ENCODE peak calls at places on chromosomes 2 and 18, in ten cellular contexts. Z is heart right ventricle, E is AG09319, F is Peyer's patch, D is progenitor cell of endocrine pancreas, U is thoracic aorta, W is MM.1S, Q is adrenal gland, T is dorsolateral prefrontal cortex, J is cardiac fibroblast. N is an unnamed sample.

GRCh38 chr2:68839260-68839833 is 31.9 kb downstream of the BMP10 start:
- DNase-seq in Z (no peak), E (no peak), F (no peak), D (no peak), U (no peak), W (no peak), Q (no peak), T (no peak), J (no peak), N (no peak)

GRCh38 chr2:46915281-46915810 is at the start of gene MCFD2:
- DNase-seq in Z (peak; percentile 53), E (no peak), F (peak; percentile 56), D (no peak), U (no peak), W (no peak), Q (peak; percentile 62), T (no peak), J (peak; percentile 46), N (no peak)

GRCh38 chr2:45845058-45845457 is 193.6 kb downstream of the PRKCE start:
- DNase-seq in Z (no peak), E (no peak), F (no peak), D (no peak), U (no peak), W (peak; percentile 82), Q (no peak), T (no peak), J (no peak), N (no peak)

GRCh38 chr2:11500702-11501303 is 33.0 kb upstream of the GREB1 start:
- DNase-seq in Z (no peak), E (no peak), F (no peak), D (no peak), U (no peak), W (peak; percentile 76), Q (no peak), T (no peak), J (no peak), N (no peak)

GRCh38 chr2:48902521-48902920 is 147.0 kb upstream of the LHCGR start:
- DNase-seq in Z (no peak), E (no peak), F (no peak), D (no peak), U (no peak), W (no peak), Q (no peak), T (no peak), J (no peak), N (no peak)

GRCh38 chr2:220053919-220054318 is 426.5 kb downstream of the SLC4A3 start:
- DNase-seq in Z (no peak), E (no peak), F (no peak), D (no peak), U (no peak), W (peak; percentile 15), Q (no peak), T (no peak), J (no peak), N (no peak)

GRCh38 chr2:181785677-181786344 is 105.5 kb upstream of the NEUROD1 start:
- DNase-seq in Z (no peak), E (peak; percentile 60), F (no peak), D (no peak), U (no peak), W (no peak), Q (no peak), T (no peak), J (no peak), N (no peak)

GRCh38 chr2:99605036-99605435 is 115.2 kb upstream of the REV1 start:
- DNase-seq in Z (no peak), E (no peak), F (no peak), D (no peak), U (no peak), W (no peak), Q (no peak), T (no peak), J (no peak), N (no peak)

GRCh38 chr18:58911766-58912165 is 47.1 kb downstream of the ZNF532 start:
- DNase-seq in Z (peak; percentile 45), E (no peak), F (no peak), D (no peak), U (no peak), W (peak; percentile 17), Q (peak; percentile 60), T (no peak), J (peak; percentile 29), N (peak; percentile 39)

GRCh38 chr18:74724186-74724585 is 126.5 kb downstream of the ZNF407 start:
- DNase-seq in Z (no peak), E (no peak), F (no peak), D (no peak), U (no peak), W (no peak), Q (no peak), T (no peak), J (peak; percentile 50), N (no peak)

GRCh38 chr2:85611217-85611704 is 605 bp downstream of the C2orf68 start:
- DNase-seq in Z (no peak), E (no peak), F (no peak), D (no peak), U (no peak), W (no peak), Q (no peak), T (no peak), J (no peak), N (no peak)

GRCh38 chr18:59054892-59055291 is 84.8 kb upstream of the SEC11C start:
- DNase-seq in Z (no peak), E (no peak), F (no peak), D (no peak), U (peak; percentile 49), W (no peak), Q (no peak), T (no peak), J (peak; percentile 36), N (no peak)

GRCh38 chr2:109280804-109281203 is 151.8 kb downstream of the SH3RF3 start:
- DNase-seq in Z (peak; percentile 33), E (no peak), F (no peak), D (no peak), U (no peak), W (no peak), Q (peak; percentile 48), T (no peak), J (no peak), N (no peak)

GRCh38 chr2:238043851-238044250 is 16.9 kb upstream of the SCLY start:
- DNase-seq in Z (no peak), E (no peak), F (no peak), D (no peak), U (no peak), W (no peak), Q (no peak), T (no peak), J (no peak), N (no peak)

GRCh38 chr2:176493221-176493825 is 224.1 kb downstream of the MTX2 start:
- DNase-seq in Z (no peak), E (no peak), F (no peak), D (no peak), U (no peak), W (no peak), Q (no peak), T (no peak), J (no peak), N (no peak)

GRCh38 chr18:48326901-48327675 is 82.1 kb downstream of the ZBTB7C start:
- DNase-seq in Z (no peak), E (no peak), F (no peak), D (no peak), U (no peak), W (no peak), Q (peak; percentile 78), T (no peak), J (peak; percentile 35), N (no peak)

GRCh38 chr2:40284797-40285196 is 167.1 kb downstream of the SLC8A1 start:
- DNase-seq in Z (no peak), E (no peak), F (no peak), D (no peak), U (no peak), W (no peak), Q (no peak), T (no peak), J (peak; percentile 46), N (no peak)
- TF ChIP-seq CTCF in Z (no peak), E (peak; percentile 23), F (no peak), D (no peak), U (no peak), W (no peak), Q (no peak), T (no peak), J (peak; percentile 9), N (no peak)

DNA sequence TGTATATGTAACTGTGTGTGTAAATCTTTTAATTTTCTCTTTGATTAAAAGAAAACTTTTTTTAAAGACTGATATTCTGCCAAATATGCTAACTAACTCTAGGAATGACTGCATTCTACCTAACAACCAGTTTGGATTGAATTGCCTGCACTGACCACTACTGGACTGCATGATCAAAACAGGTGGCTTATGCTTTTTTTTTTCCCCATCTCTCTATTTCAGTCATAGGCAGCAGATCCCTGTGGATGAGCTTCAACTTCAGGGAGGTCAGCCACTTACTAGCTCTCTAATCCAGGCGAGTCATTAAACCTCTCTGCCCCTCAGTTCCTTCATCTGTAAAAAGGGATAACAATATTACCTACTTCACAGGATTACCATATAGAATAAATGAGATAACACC is 138.6 kb upstream of the SERTAD2 start:
- DNase-seq in Z (no peak), E (no peak), F (no peak), D (no peak), U (no peak), W (no peak), Q (no peak), T (no peak), J (no peak), N (no peak)
- TF ChIP-seq CTCF in Z (no peak), E (no peak), F (no peak), D (no peak), U (no peak), W (no peak), Q (no peak), T (no peak), J (no peak), N (no peak)

DNA sequence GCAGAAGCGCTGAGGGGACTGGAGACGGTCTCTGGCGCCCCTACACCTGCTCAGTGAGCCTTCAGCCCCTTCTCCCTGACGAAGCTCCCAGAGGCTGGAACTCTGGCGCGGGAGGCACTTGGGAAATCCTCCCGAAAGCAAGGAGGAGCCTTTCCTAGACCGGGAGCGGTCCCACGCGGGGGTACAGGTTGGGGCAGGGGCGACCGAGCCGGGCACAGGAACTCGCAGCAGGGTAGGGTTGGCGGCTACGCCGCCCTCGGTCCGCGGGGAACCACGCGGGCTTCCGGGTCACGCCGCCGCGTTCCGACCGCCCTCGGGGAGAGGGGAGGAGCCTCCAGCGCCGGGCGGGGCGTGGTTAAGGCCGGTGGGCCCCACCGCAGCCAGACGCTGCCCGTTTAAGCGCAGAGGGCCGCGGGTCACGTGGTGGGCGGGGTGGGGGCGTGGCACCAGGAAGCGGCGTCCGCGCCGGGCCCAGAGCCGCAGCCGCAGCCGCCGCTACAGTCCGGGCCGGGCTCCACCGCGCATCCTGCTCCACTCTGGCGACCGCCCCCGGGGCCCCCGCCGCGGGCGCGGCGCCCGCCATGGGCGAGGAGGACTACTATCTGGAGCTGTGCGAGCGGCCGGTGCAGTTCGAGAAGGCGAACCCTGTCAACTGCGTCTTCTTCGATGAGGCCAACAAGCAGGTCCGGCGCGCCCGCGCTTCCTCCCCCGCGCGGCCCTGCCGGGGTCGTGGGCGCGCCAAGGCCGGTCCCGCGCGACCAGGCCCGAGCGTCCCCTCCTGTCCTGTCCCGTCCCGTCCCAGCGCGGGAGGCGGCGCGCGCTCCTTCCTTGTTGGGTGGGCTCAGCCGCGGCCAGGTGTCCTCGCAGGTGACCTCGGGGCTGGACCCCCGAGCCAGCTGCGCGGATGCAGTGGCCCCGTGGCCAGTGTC is at the start of gene RMC1:
- DNase-seq in Z (peak; percentile 97), E (peak; percentile 77), F (peak; percentile 98), D (peak; percentile 96), U (peak; percentile 83), W (peak; percentile 95), Q (peak; percentile 97), T (peak; percentile 94), J (peak; percentile 95), N (peak; percentile 99)
- TF ChIP-seq CTCF in Z (no peak), E (no peak), F (peak; percentile 13), D (peak; percentile 35), U (no peak), W (peak; percentile 29), Q (no peak), T (no peak), J (no peak), N (no peak)

GRCh38 chr18:69636529-69637301 is 236.0 kb downstream of the DOK6 start:
- DNase-seq in Z (no peak), E (no peak), F (no peak), D (no peak), U (no peak), W (no peak), Q (no peak), T (no peak), J (no peak), N (no peak)
- TF ChIP-seq CTCF in Z (peak; percentile 41), E (no peak), F (no peak), D (peak; percentile 28), U (no peak), W (no peak), Q (no peak), T (no peak), J (peak; percentile 23), N (no peak)

N was measured in nephron progenitor cell.